ENCODE peak calls at places on chromosomes 1 and 21, in nine cellular contexts. Y is fibroblast of mammary gland, B is Right ventricle myocardium superior, P is A549, J is fibroblast of the conjunctiva, Q is EL, E is B cell, H is GM19239, R is T-cell. M is an unnamed sample.

GRCh38 chr21:35635994-35636393 is 424.3 kb downstream of the SETD4 start:
- DNase-seq in H (no peak), Y (no peak), R (no peak), P (no peak), B (no peak), J (no peak), Q (no peak), E (no peak), M (no peak)

GRCh38 chr1:150061632-150062101 is 5.9 kb upstream of the VPS45 start:
- DNase-seq in J (peak; percentile 27), R (no peak), Q (peak; percentile 85), P (peak; percentile 14), B (no peak), H (no peak), E (no peak), Y (peak; percentile 94), M (peak; percentile 95)

GRCh38 chr1:22334860-22335550 is 116.6 kb upstream of the ZBTB40 start:
- DNase-seq in Q (no peak), P (no peak), R (no peak), H (no peak), Y (no peak), B (no peak), E (no peak), J (no peak), M (no peak)

GRCh38 chr1:2607681-2608041 is 21.1 kb downstream of the PRXL2B start:
- DNase-seq in Y (no peak), B (peak; percentile 59), Q (no peak), J (no peak), E (no peak), R (no peak), H (no peak), P (no peak), M (no peak)

GRCh38 chr1:112594208-112594876 is 24.6 kb downstream of the ST7L start:
- DNase-seq in P (no peak), Y (no peak), H (no peak), J (no peak), B (no peak), Q (no peak), R (no peak), E (no peak), M (no peak)

GRCh38 chr1:2483970-2484369 is 7.9 kb downstream of the PLCH2 start:
- DNase-seq in P (no peak), H (no peak), Q (no peak), E (no peak), R (no peak), B (no peak), Y (no peak), J (no peak), M (no peak)

GRCh38 chr1:184110253-184111204 is 59.0 kb downstream of the TSEN15 start:
- DNase-seq in Y (no peak), H (no peak), Q (no peak), B (no peak), R (no peak), E (no peak), P (no peak), J (no peak), M (no peak)

GRCh38 chr1:156676450-156676819 is 772 bp downstream of the NES start:
- DNase-seq in P (no peak), Q (no peak), R (no peak), B (no peak), Y (no peak), J (no peak), E (no peak), H (no peak), M (no peak)

GRCh38 chr1:220326578-220326977 is 54.3 kb upstream of the RAB3GAP2 start:
- DNase-seq in H (no peak), J (no peak), Q (peak; percentile 60), P (no peak), Y (peak; percentile 29), R (no peak), E (no peak), B (no peak), M (no peak)

GRCh38 chr1:80594013-80594412 is 1206.7 kb upstream of the ADGRL2 start:
- DNase-seq in Q (no peak), B (no peak), J (no peak), H (no peak), P (no peak), E (no peak), Y (no peak), R (no peak), M (no peak)

GRCh38 chr1:185696419-185697150 is 37.6 kb upstream of the HMCN1 start:
- DNase-seq in Q (no peak), E (no peak), R (no peak), H (no peak), P (peak; percentile 18), Y (no peak), J (no peak), B (no peak), M (peak; percentile 12)

GRCh38 chr1:227728059-227728891 is 6.8 kb downstream of the JMJD4 start:
- DNase-seq in Y (peak; percentile 42), Q (peak; percentile 67), H (peak; percentile 71), J (no peak), R (no peak), P (peak; percentile 75), B (peak; percentile 83), E (peak; percentile 90), M (no peak)

GRCh38 chr1:192878249-192878648 is 69.4 kb downstream of the RGS2 start:
- DNase-seq in J (no peak), H (no peak), B (peak; percentile 42), Q (no peak), R (no peak), Y (peak; percentile 62), P (no peak), E (no peak), M (peak; percentile 25)

GRCh38 chr1:245091818-245092637 is 62.8 kb upstream of the KIF26B start:
- DNase-seq in J (peak; percentile 65), Y (peak; percentile 98), P (peak; percentile 82), H (no peak), E (no peak), Q (peak; percentile 99), B (no peak), R (no peak), M (peak; percentile 95)

GRCh38 chr1:229410692-229411433 is 23.0 kb downstream of the ACTA1 start:
- DNase-seq in H (no peak), R (no peak), P (peak; percentile 51), B (peak; percentile 83), Y (peak; percentile 32), E (no peak), Q (peak; percentile 79), J (peak; percentile 5), M (peak; percentile 46)